ENCODE peak calls at places on chromosomes 1 and 21, in nine cellular contexts. V is tibial artery, N is lung, W is K562, I is mammary epithelial cell, B is transverse colon, P is adrenal gland, D is GM23338, G is upper lobe of right lung. E is an unnamed sample. For H3K27me3, the result is how much of the 10 kb centered on the place peaks cover.

GRCh38 chr1:100463809-100464424 is 74.0 kb upstream of the GPR88 start:
- DNase-seq in V (no peak), N (peak), W (peak), I (peak), B (no peak), P (peak), D (peak), G (peak), E (peak)

GRCh38 chr1:166136699-166137401 is 30.0 kb downstream of the FAM78B start:
- DNase-seq in V (no peak), N (no peak), W (no peak), I (no peak), B (no peak), P (no peak), D (no peak), G (no peak), E (no peak)

GRCh38 chr1:112058815-112059450 is 69.5 kb upstream of the KCND3 start:
- DNase-seq in V (no peak), N (no peak), W (no peak), I (peak), B (no peak), P (no peak), D (peak), G (no peak), E (peak)

GRCh38 chr1:240000634-240001033 is 91.0 kb upstream of the FMN2 start:
- DNase-seq in V (no peak), N (no peak), W (no peak), I (peak), B (no peak), P (no peak), D (no peak), G (no peak), E (peak)

GRCh38 chr21:45972716-45973474 is 8.7 kb upstream of the COL6A1 start:
- DNase-seq in V (peak), N (no peak), W (no peak), I (no peak), B (peak), P (no peak), D (peak), G (peak), E (no peak)

GRCh38 chr1:15952317-15953258 is 23.3 kb downstream of the ZBTB17 start:
- DNase-seq in V (peak), N (no peak), W (peak), I (peak), B (no peak), P (no peak), D (peak), G (no peak), E (peak)

GRCh38 chr1:230639714-230640209 is 2.5 kb upstream of the COG2 start:
- DNase-seq in V (no peak), N (no peak), W (no peak), I (no peak), B (no peak), P (no peak), D (no peak), G (no peak), E (no peak)

GRCh38 chr1:209875510-209875909 is 47.7 kb downstream of the UTP25 start:
- DNase-seq in V (no peak), N (no peak), W (peak), I (peak), B (no peak), P (no peak), D (peak), G (no peak), E (peak)

GRCh38 chr1:32540589-32540988 is 1.4 kb downstream of the ZBTB8A start:
- DNase-seq in V (peak), N (no peak), W (peak), I (peak), B (no peak), P (no peak), D (peak), G (peak), E (no peak)

GRCh38 chr1:22031214-22031962 is 21.1 kb upstream of the CDC42 start:
- DNase-seq in V (no peak), N (peak), W (no peak), I (no peak), B (peak), P (no peak), D (no peak), G (peak), E (no peak)

GRCh38 chr1:111729271-111729921 is 9.8 kb downstream of the INKA2 start:
- DNase-seq in V (no peak), N (no peak), W (no peak), I (no peak), B (no peak), P (no peak), D (no peak), G (no peak), E (no peak)

GRCh38 chr1:99657213-99658030 is 11.5 kb downstream of the PALMD start:
- DNase-seq in V (no peak), N (no peak), W (no peak), I (peak), B (no peak), P (no peak), D (no peak), G (no peak), E (peak)

GRCh38 chr1:42779725-42780124 is 5.1 kb upstream of the TMEM269 start:
- DNase-seq in V (no peak), N (no peak), W (no peak), I (no peak), B (no peak), P (no peak), D (no peak), G (no peak), E (no peak)

GRCh38 chr1:246631426-246631825 is 65.2 kb downstream of the CNST start:
- DNase-seq in V (no peak), N (no peak), W (no peak), I (no peak), B (no peak), P (no peak), D (no peak), G (no peak), E (peak)

GRCh38 chr1:3067301-3067670 is 1.7 kb upstream of the PRDM16 start:
- DNase-seq in V (peak), N (no peak), W (no peak), I (no peak), B (no peak), P (no peak), D (peak), G (peak), E (no peak)
- H3K4me3 ChIP-seq in V (peak), N (no peak), W (no peak), I (no peak), B (no peak), P (no peak), D (peak), G (peak), E (no peak)

DNA sequence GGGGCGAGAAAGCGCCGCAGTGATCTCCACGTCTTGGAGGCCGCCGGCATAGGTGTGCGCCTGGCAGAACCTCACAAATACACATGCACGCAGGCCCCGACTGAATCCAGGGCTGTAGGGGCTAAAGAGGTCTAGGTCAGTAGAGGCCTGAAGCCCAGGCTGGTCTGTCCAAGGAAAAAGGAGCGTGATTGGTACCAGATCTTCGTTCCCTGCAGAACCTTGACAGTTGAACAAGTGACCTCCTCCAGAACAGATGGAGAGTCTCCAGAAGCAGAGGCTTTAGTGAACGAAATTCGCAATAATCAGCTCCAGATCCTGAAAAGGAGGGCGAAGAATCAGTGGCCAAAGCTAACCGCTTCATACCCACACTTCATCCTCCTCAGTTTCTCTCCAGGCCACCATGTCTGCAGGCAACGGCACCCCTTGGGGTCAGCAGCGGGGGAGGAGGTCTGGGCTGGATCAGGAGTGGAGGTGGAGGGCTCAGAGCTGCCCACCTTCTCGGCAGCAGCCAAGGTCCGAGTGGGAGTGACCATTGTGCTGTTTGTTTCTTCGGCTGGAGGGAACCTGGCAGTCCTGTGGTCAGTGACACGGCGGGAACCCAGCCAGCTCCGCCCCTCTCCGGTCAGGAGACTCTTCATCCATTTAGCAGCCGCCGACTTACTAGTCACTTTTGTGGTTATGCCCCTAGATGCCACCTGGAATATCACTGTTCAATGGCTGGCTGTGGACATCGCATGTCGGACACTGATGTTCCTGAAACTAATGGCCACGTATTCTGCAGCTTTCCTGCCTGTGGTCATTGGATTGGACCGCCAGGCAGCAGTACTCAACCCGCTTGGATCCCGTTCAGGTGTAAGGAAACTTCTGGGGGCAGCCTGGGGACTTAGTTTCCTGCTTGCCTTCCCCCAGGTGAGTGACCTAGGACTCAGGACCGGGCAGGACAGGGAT is 749 bp upstream of the PEX11B start:
- DNase-seq in V (peak), N (peak), W (peak), I (peak), B (peak), P (peak), D (peak), G (peak), E (peak)
- TF ChIP-seq CTCF in V (no peak), N (no peak), W (peak), I (no peak), B (peak), P (no peak), D (no peak), G (peak), E (no peak)

GRCh38 chr1:10897981-10898728 is 101.7 kb upstream of the CASZ1 start:
- DNase-seq in V (no peak), N (no peak), W (no peak), I (peak), B (no peak), P (no peak), D (no peak), G (no peak), E (peak)
- H3K27me3 ChIP-seq in V (half or more), N (under half), W (half or more), I (under half), B (under half), P (under half), D (under half), G (under half), E (under half)

DNA sequence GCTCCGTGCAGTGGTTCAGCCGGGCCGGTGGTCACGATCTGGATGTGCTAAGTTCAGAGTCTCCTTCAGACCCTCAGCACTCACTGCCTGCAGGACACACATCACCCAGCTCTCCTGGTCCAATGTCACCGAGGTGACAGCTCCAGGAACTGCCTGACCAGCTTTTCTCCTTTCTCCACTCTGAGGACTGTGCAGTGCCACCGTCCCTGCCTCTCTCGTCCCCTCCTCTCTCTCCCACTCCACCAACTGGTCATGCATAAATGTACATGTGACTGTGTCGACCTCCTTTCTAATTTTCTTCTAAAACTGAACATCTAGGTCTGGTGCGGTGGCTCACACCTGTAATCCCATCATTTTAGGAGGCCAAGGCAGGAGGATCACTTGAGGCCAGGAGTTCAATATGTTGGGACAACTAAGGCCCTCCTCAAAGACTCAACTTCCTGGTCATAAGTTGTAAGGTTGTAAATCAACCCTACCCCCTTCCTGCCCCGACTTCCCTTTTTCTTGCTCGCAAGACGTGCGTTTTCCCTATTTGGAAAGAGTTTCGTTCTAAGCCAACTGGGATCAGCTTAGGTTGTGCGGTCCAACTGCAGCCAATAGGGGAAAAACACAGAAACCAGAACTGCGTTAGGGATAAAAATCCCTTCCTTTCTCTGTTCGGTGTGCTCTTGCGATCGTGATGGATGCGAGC is 53.1 kb downstream of the MEGF6 start:
- DNase-seq in V (no peak), N (no peak), W (no peak), I (no peak), B (no peak), P (no peak), D (no peak), G (no peak), E (no peak)
- H3K4me3 ChIP-seq in V (no peak), N (no peak), W (no peak), I (no peak), B (no peak), P (no peak), D (no peak), G (no peak), E (no peak)

DNA sequence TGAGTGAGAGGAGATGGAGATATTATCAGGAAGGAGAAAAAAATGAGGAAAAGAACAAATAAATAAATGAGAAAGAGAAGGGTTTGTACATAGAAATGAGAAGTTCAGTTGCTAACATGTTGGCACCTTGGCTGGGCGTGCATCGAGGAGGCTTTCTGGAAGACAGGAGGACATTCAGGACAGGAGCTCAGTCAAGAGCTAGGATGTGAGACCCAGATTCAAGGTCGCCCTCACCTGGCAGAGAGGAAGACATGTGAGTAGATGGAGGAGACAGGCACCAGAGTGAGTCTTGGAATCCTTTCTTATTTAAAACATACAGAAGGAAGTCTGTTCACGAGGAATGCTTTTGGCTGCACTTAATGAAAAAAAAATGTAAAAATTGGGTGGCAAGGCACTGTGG is 640.9 kb downstream of the NPHP4 start:
- DNase-seq in V (no peak), N (no peak), W (no peak), I (no peak), B (no peak), P (no peak), D (no peak), G (no peak), E (no peak)
- TF ChIP-seq CTCF in V (no peak), N (no peak), W (no peak), I (no peak), B (no peak), P (no peak), D (no peak), G (no peak), E (no peak)

DNA sequence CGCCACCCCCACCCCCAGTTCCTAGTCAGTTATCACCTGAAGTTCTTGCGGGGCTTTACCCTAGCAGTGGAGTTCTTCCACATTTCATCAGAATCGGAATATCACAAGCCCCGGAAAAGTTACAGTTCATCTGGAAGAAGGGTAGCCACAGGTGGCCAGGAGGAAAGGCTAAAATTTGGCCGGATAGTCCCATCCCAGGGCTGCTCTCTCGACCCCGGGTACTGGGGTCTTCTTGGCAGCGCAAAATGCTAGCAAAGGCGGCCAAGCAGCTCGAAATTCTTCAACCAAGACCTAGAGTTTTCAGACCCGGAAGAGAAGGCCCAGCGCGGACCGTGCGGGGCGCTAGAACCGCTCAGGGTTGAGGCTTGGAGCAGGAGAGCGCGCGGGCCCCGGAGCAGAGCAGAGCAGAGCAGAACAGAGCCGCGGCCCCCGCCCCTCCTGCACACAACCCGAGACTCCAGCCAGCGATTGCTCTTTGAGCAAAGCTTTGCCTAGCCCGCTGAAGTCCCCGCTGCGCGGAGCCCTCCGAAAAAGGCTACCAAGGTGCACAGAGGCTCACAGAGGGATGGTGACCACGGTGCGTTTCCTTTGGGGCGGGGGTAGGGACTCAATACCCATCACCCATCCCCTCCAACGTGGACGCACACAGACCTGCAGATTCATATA is 8.1 kb downstream of the HLX start:
- DNase-seq in V (no peak), N (no peak), W (no peak), I (no peak), B (no peak), P (no peak), D (peak), G (no peak), E (no peak)
- H3K27me3 ChIP-seq in V (under half), N (under half), W (half or more), I (half or more), B (half or more), P (under half), D (half or more), G (under half), E (half or more)

GRCh38 chr1:93177991-93178390 is 2.2 kb downstream of the TMED5 start:
- DNase-seq in V (no peak), N (no peak), W (peak), I (peak), B (no peak), P (no peak), D (no peak), G (no peak), E (peak)
- H3K4me3 ChIP-seq in V (peak), N (no peak), W (peak), I (peak), B (peak), P (no peak), D (peak), G (peak), E (peak)

DNA sequence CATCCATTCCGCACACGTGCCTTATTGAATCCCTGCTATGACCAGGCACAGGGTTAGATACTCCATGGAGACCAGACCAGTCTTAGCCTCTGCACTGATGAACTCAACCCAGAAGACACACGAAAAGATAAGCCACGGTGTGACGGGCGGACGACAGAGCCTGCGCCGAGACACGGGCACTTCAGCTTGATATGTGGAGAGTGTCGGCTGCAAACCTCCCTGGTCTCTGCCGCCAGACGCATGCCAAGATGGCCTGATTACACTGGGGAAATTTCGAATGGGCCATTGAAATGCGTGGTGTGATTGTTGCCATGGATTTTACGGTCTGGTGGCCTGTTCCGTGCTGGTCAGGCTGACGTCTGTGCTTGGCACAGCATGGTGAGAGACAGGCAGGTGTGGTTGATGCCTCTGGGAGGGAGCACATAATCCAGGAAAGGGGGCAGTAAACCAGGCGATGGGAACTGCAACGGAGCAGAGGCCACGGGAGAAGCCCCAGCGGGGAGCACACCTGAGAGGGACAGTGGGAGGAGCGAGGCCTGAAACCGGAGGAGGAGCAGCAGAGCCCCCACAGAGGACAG is 105.6 kb upstream of the TMPRSS2 start:
- DNase-seq in V (no peak), N (no peak), W (no peak), I (no peak), B (no peak), P (no peak), D (no peak), G (no peak), E (no peak)
- TF ChIP-seq CTCF in V (no peak), N (no peak), W (no peak), I (no peak), B (no peak), P (no peak), D (no peak), G (no peak), E (no peak)

DNA sequence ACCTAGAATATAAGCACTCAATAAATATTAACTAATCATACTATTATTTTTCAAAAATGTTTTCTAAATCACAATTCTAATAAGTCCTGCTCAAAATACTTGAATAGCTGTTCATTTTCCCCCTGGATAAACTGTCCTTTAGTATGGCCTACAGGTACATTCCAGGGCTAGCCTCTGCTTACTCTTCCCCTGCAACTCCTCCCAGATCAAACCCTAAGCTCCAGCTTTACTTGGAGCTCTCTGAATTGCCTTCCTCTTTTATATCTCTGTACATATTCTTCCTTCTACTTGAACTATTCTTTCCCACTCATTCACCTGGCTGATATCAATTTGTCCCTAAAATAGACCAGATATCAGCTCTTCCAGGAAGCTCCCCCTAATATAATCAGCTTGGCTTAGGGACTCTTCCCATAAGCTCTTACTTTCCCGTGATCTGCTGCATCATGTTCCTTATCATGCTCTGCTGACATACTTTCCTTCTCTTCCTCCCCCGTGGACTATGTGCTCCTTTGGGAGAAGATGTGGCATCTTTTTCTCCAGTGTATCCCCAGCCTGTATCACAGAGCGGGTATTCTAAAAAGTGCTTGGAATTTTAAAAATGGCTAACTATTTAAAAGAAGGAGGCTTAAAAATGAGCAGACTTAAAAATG is 43.1 kb upstream of the PIGC start:
- DNase-seq in V (no peak), N (no peak), W (peak), I (no peak), B (no peak), P (no peak), D (no peak), G (no peak), E (no peak)
- H3K27me3 ChIP-seq in V (under half), N (under half), W (under half), I (under half), B (under half), P (under half), D (under half), G (under half), E (under half)

E was measured in bronchial epithelial cell.